ENCODE peak calls at places on chromosomes 2 and 18, in four cellular contexts. K, F, E and J are unnamed samples.

GRCh38 chr2:884027-884748 is 66.5 kb upstream of the SNTG2 start:
- DNase-seq in E (no peak), K (no peak), F (no peak), J (no peak)

GRCh38 chr2:112152476-112153178 is 14.4 kb downstream of the FBLN7 start:
- DNase-seq in K (no peak), E (no peak), F (no peak), J (no peak)

GRCh38 chr2:201070966-201071304 is 536 bp downstream of the HYCC2 start:
- DNase-seq in E (no peak), F (no peak), K (no peak), J (peak; percentile 29)

GRCh38 chr2:177599072-177599688 is 206.6 kb downstream of the AGPS start:
- DNase-seq in E (no peak), F (no peak), K (no peak), J (no peak)

GRCh38 chr2:26178746-26179436 is 6.0 kb downstream of the GAREM2 start:
- DNase-seq in E (peak; percentile 39), F (no peak), K (peak; percentile 69), J (peak; percentile 75)

GRCh38 chr2:239695728-239696240 is 295.0 kb upstream of the HDAC4 start:
- DNase-seq in K (no peak), E (no peak), F (no peak), J (no peak)

GRCh38 chr18:65748321-65748720 is 2.5 kb upstream of the CDH7 start:
- DNase-seq in F (no peak), K (no peak), E (no peak), J (no peak)

GRCh38 chr2:72579595-72580180 is 246.1 kb downstream of the EXOC6B start:
- DNase-seq in K (no peak), E (no peak), F (peak; percentile 16), J (peak; percentile 31)

GRCh38 chr2:236971131-236971850 is 114.4 kb upstream of the COPS8 start:
- DNase-seq in F (peak; percentile 62), K (no peak), E (no peak), J (no peak)

GRCh38 chr2:127150996-127151395 is 44.0 kb upstream of the BIN1 start:
- DNase-seq in F (no peak), K (no peak), E (no peak), J (no peak)

GRCh38 chr2:58594175-58594574 is 353.1 kb upstream of the FANCL start:
- DNase-seq in E (peak; percentile 7), K (peak; percentile 4), F (no peak), J (no peak)

GRCh38 chr2:63768051-63768450 is 73.6 kb upstream of the UGP2 start:
- DNase-seq in E (no peak), K (no peak), F (no peak), J (no peak)

GRCh38 chr2:48856144-48856543 is 100.6 kb upstream of the LHCGR start:
- DNase-seq in E (no peak), F (no peak), K (no peak), J (no peak)

GRCh38 chr18:2258954-2259353 is 312.4 kb downstream of the METTL4 start:
- DNase-seq in F (no peak), E (no peak), K (no peak), J (no peak)

GRCh38 chr2:229445501-229446294 is 174.6 kb upstream of the PID1 start:
- DNase-seq in F (peak; percentile 59), K (no peak), E (no peak), J (peak; percentile 43)

GRCh38 chr2:23324281-23324680 is 60.7 kb upstream of the KLHL29 start:
- DNase-seq in F (no peak), K (no peak), E (no peak), J (no peak)

GRCh38 chr2:217444509-217444908 is 558.3 kb downstream of the TNS1 start:
- DNase-seq in E (no peak), F (no peak), K (no peak), J (no peak)

GRCh38 chr2:218860950-218861381 is 1.4 kb downstream of the WNT6 start:
- DNase-seq in E (no peak), F (no peak), K (peak; percentile 84), J (no peak)

GRCh38 chr2:133986076-133986837 is 267.6 kb upstream of the MGAT5 start:
- DNase-seq in F (peak; percentile 2), K (no peak), E (no peak), J (peak; percentile 63)

GRCh38 chr2:70994055-70994444 is 623 bp downstream of the TEX261 start:
- DNase-seq in K (peak; percentile 49), F (no peak), E (peak; percentile 74), J (peak; percentile 49)

GRCh38 chr2:202541137-202541536 is 93.6 kb upstream of the FAM117B start:
- DNase-seq in K (no peak), E (no peak), F (no peak), J (no peak)

GRCh38 chr18:30888344-30888743 is 154.2 kb downstream of the DSC3 start:
- DNase-seq in F (no peak), E (no peak), K (no peak), J (no peak)

GRCh38 chr2:145221511-145221910 is 701.6 kb upstream of the ZEB2 start:
- DNase-seq in E (no peak), K (no peak), F (no peak), J (no peak)

GRCh38 chr2:101442667-101443061 is 32.2 kb downstream of the RFX8 start:
- DNase-seq in E (no peak), F (no peak), K (no peak), J (no peak)

GRCh38 chr2:42127425-42128424 is 41.4 kb upstream of the EML4 start:
- DNase-seq in K (no peak), F (no peak), E (peak; percentile 43), J (no peak)

GRCh38 chr18:13246121-13246520 is 27.6 kb downstream of the LDLRAD4 start:
- DNase-seq in K (no peak), F (no peak), E (no peak), J (no peak)

GRCh38 chr2:28613616-28614501 is 118.0 kb downstream of the PLB1 start:
- DNase-seq in E (peak; percentile 74), K (no peak), F (no peak), J (no peak)

GRCh38 chr18:54247488-54248175 is 21.7 kb upstream of the POLI start:
- DNase-seq in F (no peak), K (no peak), E (no peak), J (no peak)

GRCh38 chr2:222978850-222979249 is 73.1 kb upstream of the KCNE4 start:
- DNase-seq in E (no peak), K (no peak), F (no peak), J (no peak)

GRCh38 chr2:3492951-3493609 is 26.3 kb downstream of the ADI1 start:
- DNase-seq in K (no peak), F (peak; percentile 65), E (no peak), J (no peak)

GRCh38 chr2:102619414-102620319 is at the start of gene SLC9A2:
- DNase-seq in F (no peak), E (peak; percentile 56), K (peak; percentile 70), J (peak; percentile 38)

GRCh38 chr2:236776695-236777251 is 207.1 kb downstream of the ACKR3 start:
- DNase-seq in K (no peak), F (peak; percentile 28), E (no peak), J (peak; percentile 67)

GRCh38 chr2:200483729-200484198 is 26.1 kb downstream of the KCTD18 start:
- DNase-seq in F (no peak), K (peak; percentile 63), E (peak; percentile 72), J (peak; percentile 39)

GRCh38 chr2:85237849-85238570 is 89.8 kb downstream of the TGOLN2 start:
- DNase-seq in E (no peak), K (peak; percentile 35), F (no peak), J (no peak)

GRCh38 chr18:75439356-75439755 is 11.9 kb upstream of the SMIM21 start:
- DNase-seq in E (no peak), F (no peak), K (peak; percentile 28), J (no peak)

GRCh38 chr2:127829845-127830246 is 18.9 kb upstream of the WDR33 start:
- DNase-seq in E (peak; percentile 83), K (no peak), F (no peak), J (no peak)

GRCh38 chr2:492178-492577 is 185.0 kb downstream of the TMEM18 start:
- DNase-seq in K (no peak), F (no peak), E (no peak), J (no peak)

GRCh38 chr2:41061371-41061770 is 609.5 kb upstream of the SLC8A1 start:
- DNase-seq in F (peak; percentile 2), K (no peak), E (no peak), J (peak; percentile 6)